ENCODE peak calls at places on chromosomes 7 and 10, in nine cellular contexts. U is HCT116, G is pancreas, T is hepatocyte, R is PC-3, N is IMR-90, D is RWPE1, H is mammary epithelial cell, F is fibroblast of lung. S is an unnamed sample.

GRCh38 chr7:112086496-112087254 is 119.5 kb downstream of the DOCK4 start:
- DNase-seq in U (no peak), G (no peak), T (peak), R (peak), N (no peak), D (no peak), H (no peak), F (no peak), S (no peak)

GRCh38 chr7:474605-475424 is 44.8 kb downstream of the PDGFA start:
- DNase-seq in U (no peak), G (no peak), T (no peak), R (no peak), N (no peak), D (no peak), H (no peak), F (no peak), S (peak)

GRCh38 chr7:90775383-90775965 is 179.4 kb downstream of the CDK14 start:
- DNase-seq in U (no peak), G (no peak), T (no peak), R (no peak), N (no peak), D (no peak), H (no peak), F (no peak), S (no peak)

GRCh38 chr7:116862234-116863167 is at the start of gene CAPZA2:
- DNase-seq in U (peak), G (peak), T (peak), R (peak), N (peak), D (peak), H (peak), F (peak), S (peak)

GRCh38 chr10:7121154-7121797 is 289.6 kb downstream of the SFMBT2 start:
- DNase-seq in U (peak), G (peak), T (peak), R (peak), N (peak), D (peak), H (peak), F (peak), S (peak)

GRCh38 chr7:149317986-149318672 is 56.1 kb downstream of the ZNF783 start:
- DNase-seq in U (no peak), G (no peak), T (no peak), R (peak), N (no peak), D (no peak), H (no peak), F (no peak), S (no peak)

GRCh38 chr7:86668315-86668714 is 24.6 kb downstream of the GRM3 start:
- DNase-seq in U (no peak), G (no peak), T (no peak), R (no peak), N (no peak), D (no peak), H (no peak), F (no peak), S (no peak)

GRCh38 chr7:107879400-107880035 is 11.5 kb upstream of the DLD start:
- DNase-seq in U (peak), G (no peak), T (peak), R (peak), N (peak), D (peak), H (peak), F (peak), S (no peak)

GRCh38 chr7:105131890-105132289 is 117.9 kb downstream of the KMT2E start:
- DNase-seq in U (no peak), G (no peak), T (no peak), R (no peak), N (no peak), D (no peak), H (no peak), F (no peak), S (no peak)

GRCh38 chr10:26890956-26891355 is 30.2 kb upstream of the ABI1 start:
- DNase-seq in U (peak), G (peak), T (peak), R (peak), N (peak), D (peak), H (peak), F (peak), S (no peak)

GRCh38 chr7:148962823-148963582 is 65.3 kb downstream of the PDIA4 start:
- DNase-seq in U (peak), G (peak), T (peak), R (peak), N (peak), D (no peak), H (peak), F (peak), S (peak)

GRCh38 chr7:123308552-123308951 is 108.8 kb upstream of the SLC13A1 start:
- DNase-seq in U (no peak), G (no peak), T (no peak), R (no peak), N (no peak), D (no peak), H (no peak), F (no peak), S (no peak)

GRCh38 chr10:86258940-86259339 is 107.7 kb downstream of the GRID1 start:
- DNase-seq in U (no peak), G (no peak), T (no peak), R (no peak), N (no peak), D (no peak), H (no peak), F (no peak), S (no peak)

GRCh38 chr10:44899450-44900080 is 11.6 kb upstream of the TMEM72 start:
- DNase-seq in U (no peak), G (no peak), T (no peak), R (no peak), N (no peak), D (no peak), H (no peak), F (no peak), S (no peak)

GRCh38 chr10:13347235-13348156 is 597 bp downstream of the SEPHS1 start:
- DNase-seq in U (peak), G (peak), T (peak), R (peak), N (peak), D (peak), H (peak), F (peak), S (peak)

GRCh38 chr10:12150163-12150562 is 20.7 kb downstream of the SEC61A2 start:
- DNase-seq in U (no peak), G (no peak), T (no peak), R (no peak), N (no peak), D (no peak), H (peak), F (no peak), S (no peak)

GRCh38 chr10:43410345-43410744 is 1.4 kb upstream of the HNRNPF start:
- DNase-seq in U (no peak), G (no peak), T (no peak), R (no peak), N (no peak), D (no peak), H (no peak), F (no peak), S (no peak)

GRCh38 chr7:68441610-68442009 is 1156.7 kb upstream of the AUTS2 start:
- DNase-seq in U (no peak), G (no peak), T (no peak), R (no peak), N (no peak), D (no peak), H (no peak), F (no peak), S (no peak)

DNA sequence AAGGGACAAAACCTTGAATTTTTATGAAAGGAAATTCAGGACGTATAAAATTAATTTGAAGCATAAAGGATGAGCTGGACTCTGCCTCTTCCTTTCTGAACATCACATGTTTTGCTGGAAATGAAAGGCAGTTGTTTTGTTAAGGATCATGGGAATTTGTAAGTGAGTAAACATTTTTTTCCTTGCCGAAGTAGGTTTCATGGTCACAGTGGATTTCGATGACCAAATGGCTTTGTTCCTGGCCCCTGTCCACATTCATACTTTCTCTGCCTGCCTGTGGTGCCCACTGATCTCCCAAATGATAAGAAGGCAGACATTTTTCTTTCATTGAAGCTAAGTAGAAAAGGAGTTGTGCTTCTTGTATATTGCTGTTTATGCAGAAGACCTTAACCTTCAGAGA is 104.2 kb downstream of the ARID5B start:
- DNase-seq in U (no peak), G (no peak), T (no peak), R (no peak), N (no peak), D (no peak), H (no peak), F (no peak), S (no peak)
- H3K27ac ChIP-seq in U (no peak), G (no peak), T (peak), R (no peak), N (no peak), D (no peak), H (no peak), F (peak), S (peak)

GRCh38 chr7:80589561-80590083 is 48.8 kb upstream of the CD36 start:
- DNase-seq in U (no peak), G (no peak), T (no peak), R (no peak), N (no peak), D (no peak), H (no peak), F (no peak), S (no peak)

GRCh38 chr7:80583901-80584300 is 54.5 kb upstream of the CD36 start:
- DNase-seq in U (no peak), G (no peak), T (no peak), R (no peak), N (peak), D (no peak), H (no peak), F (no peak), S (peak)

GRCh38 chr7:80588591-80588990 is 49.9 kb upstream of the CD36 start:
- DNase-seq in U (no peak), G (no peak), T (no peak), R (peak), N (peak), D (no peak), H (no peak), F (peak), S (no peak)

GRCh38 chr7:80584778-80585177 is 53.7 kb upstream of the CD36 start:
- DNase-seq in U (no peak), G (peak), T (peak), R (peak), N (peak), D (peak), H (peak), F (peak), S (no peak)

DNA sequence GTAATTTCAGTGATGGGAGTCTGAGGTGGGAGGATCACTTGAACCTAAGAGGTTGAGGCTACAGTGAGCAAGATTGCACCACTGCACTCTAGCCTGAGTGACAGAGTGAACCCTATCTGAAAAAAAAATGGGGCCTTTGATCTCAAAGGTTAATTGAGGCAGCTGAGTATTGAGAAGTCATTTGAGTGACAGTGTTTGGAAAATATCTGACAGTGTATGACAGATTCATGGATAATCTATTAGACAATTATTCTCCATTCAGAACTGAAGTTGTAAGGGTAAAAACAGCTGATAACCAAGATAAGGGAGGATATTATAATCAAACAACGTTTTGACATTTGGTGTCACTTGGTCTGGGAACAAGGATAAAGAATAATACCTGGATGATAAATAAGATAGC is 50.9 kb upstream of the CD36 start:
- DNase-seq in U (no peak), G (no peak), T (no peak), R (no peak), N (no peak), D (no peak), H (no peak), F (no peak), S (no peak)
- TF ChIP-seq CTCF in U (no peak), G (no peak), T (no peak), R (no peak), N (no peak), D (no peak), H (no peak), F (no peak), S (no peak)

GRCh38 chr10:89645742-89646172 is 715 bp upstream of the PANK1 start:
- DNase-seq in U (no peak), G (peak), T (peak), R (no peak), N (no peak), D (no peak), H (no peak), F (no peak), S (no peak)

GRCh38 chr10:89644691-89644966 is 413 bp downstream of the PANK1 start:
- DNase-seq in U (no peak), G (no peak), T (no peak), R (no peak), N (no peak), D (no peak), H (no peak), F (no peak), S (no peak)

GRCh38 chr10:89643812-89644690 is 991 bp downstream of the PANK1 start:
- DNase-seq in U (peak), G (peak), T (peak), R (peak), N (peak), D (peak), H (peak), F (peak), S (peak)

GRCh38 chr10:89643431-89643811 is 1.6 kb downstream of the PANK1 start:
- DNase-seq in U (no peak), G (no peak), T (no peak), R (no peak), N (no peak), D (no peak), H (no peak), F (no peak), S (no peak)

DNA sequence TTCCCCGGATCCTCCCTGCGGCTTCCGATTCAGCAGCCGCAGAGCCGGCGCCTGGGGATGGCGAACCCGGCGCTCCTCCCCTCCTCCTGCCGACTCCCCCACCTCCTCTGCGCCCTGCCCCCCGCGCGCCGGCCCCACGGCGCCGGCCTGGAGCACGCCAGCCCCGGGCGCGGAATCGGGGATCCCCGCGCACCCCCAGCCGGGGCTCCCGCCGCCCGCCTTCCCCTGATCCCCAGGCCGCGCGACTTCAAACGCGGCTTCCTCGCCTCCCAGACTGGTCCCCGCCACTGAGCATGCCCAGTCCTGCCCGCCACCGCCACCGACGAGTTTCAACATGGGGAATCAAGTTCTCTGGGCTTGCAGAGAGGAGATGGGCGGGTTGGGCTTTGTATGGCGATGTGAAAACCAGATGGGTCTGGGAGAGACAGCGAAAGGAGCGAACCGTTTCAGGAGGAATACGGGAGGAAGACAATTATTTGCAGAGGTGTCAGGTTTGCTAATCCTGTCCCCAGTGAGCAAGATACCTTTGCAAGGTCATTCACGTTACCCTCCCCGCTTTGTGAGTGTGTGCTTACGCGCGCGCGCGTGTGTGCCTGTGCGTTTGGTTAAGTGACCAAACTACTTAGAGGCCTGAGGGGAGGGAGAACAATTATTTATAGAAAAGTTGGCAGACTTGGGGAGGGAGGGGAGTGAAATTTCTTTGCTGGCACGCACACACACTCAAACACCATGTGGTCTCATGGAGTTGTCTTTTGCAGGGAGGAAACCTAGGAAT is at the start of gene PANK1:
- DNase-seq in U (peak), G (peak), T (peak), R (peak), N (peak), D (peak), H (peak), F (peak), S (peak)
- H3K27ac ChIP-seq in U (peak), G (peak), T (peak), R (peak), N (peak), D (peak), H (peak), F (peak), S (peak)

DNA sequence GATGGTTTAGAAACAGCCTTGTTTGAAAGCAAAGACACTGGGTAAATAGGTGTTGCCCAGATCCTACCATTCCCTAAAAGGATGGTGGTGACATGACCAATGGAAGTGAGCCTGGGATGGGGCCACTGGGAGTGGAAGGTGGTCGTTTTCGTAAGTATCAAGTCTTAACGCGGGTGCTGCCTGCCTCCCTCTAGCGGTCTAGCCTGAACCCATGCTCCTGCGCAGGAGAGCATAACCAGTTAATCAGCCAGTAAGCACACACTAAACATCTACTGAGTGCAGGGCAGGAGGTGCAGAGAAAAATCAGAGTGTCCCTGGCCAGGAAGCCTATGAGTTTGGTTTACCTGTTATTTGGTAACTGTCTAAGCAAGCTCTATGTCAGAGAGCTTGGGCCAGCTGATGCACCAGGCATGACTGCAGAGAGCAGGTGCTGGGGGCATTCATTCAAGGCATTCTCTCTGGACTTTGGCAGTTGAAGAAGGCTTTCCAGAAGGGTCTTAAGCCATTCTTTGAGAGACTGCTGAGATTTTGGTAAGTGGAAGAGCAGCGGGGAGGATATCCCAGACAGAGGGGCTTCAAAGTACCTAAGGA is 930 bp downstream of the GARIN1A start:
- DNase-seq in U (peak), G (no peak), T (peak), R (no peak), N (peak), D (no peak), H (no peak), F (peak), S (no peak)
- TF ChIP-seq CTCF in U (peak), G (peak), T (peak), R (no peak), N (peak), D (peak), H (peak), F (peak), S (peak)

GRCh38 chr10:921471-922414 is 9.8 kb downstream of the LARP4B start:
- DNase-seq in U (no peak), G (no peak), T (no peak), R (peak), N (peak), D (peak), H (peak), F (peak), S (no peak)
- H3K27ac ChIP-seq in U (no peak), G (no peak), T (peak), R (peak), N (peak), D (peak), H (no peak), F (no peak), S (peak)

GRCh38 chr10:50574305-50574704 is 49.5 kb downstream of the SGMS1 start:
- DNase-seq in U (no peak), G (no peak), T (no peak), R (peak), N (no peak), D (no peak), H (no peak), F (no peak), S (no peak)
- TF ChIP-seq CTCF in U (peak), G (no peak), T (no peak), R (peak), N (peak), D (no peak), H (peak), F (no peak), S (peak)

GRCh38 chr7:82183633-82184032 is 259.9 kb downstream of the CACNA2D1 start:
- DNase-seq in U (no peak), G (no peak), T (no peak), R (peak), N (peak), D (peak), H (peak), F (peak), S (no peak)
- H3K27ac ChIP-seq in U (no peak), G (no peak), T (no peak), R (no peak), N (no peak), D (no peak), H (peak), F (no peak), S (no peak)

GRCh38 chr7:24894670-24895221 is 85.2 kb downstream of the OSBPL3 start:
- DNase-seq in U (no peak), G (no peak), T (no peak), R (peak), N (no peak), D (no peak), H (no peak), F (no peak), S (no peak)
- TF ChIP-seq CTCF in U (peak), G (peak), T (peak), R (peak), N (peak), D (no peak), H (peak), F (peak), S (peak)

S was measured in left ventricle myocardium inferior.